ENCODE peak calls at places on chromosomes 5 and 9, in ten cellular contexts. Q is tibial artery, M is AG04450, K is SK-N-SH, D is cardiac muscle cell, L is body of pancreas, W is tibial nerve, H is ovary, V is spleen, T is heart left ventricle. R is an unnamed sample.

GRCh38 chr5:476102-476813 is 33.3 kb downstream of the EXOC3 start:
- DNase-seq in Q (no peak), M (no peak), K (no peak), D (no peak), L (no peak), W (no peak), H (peak; percentile 36), V (peak; percentile 79), T (no peak), R (peak; percentile 24)

GRCh38 chr5:169873642-169874041 is 106.7 kb downstream of the INSYN2B start:
- DNase-seq in Q (no peak), M (no peak), K (no peak), D (peak; percentile 93), L (no peak), W (no peak), H (no peak), V (no peak), T (peak; percentile 24), R (no peak)

GRCh38 chr5:109234381-109234780 is 175.4 kb downstream of the PJA2 start:
- DNase-seq in Q (no peak), M (no peak), K (no peak), D (no peak), L (no peak), W (no peak), H (no peak), V (no peak), T (no peak), R (no peak)

GRCh38 chr9:99143661-99144060 is 38.7 kb downstream of the TGFBR1 start:
- DNase-seq in Q (no peak), M (no peak), K (no peak), D (no peak), L (no peak), W (no peak), H (no peak), V (no peak), T (no peak), R (peak; percentile 29)

GRCh38 chr5:151231359-151231758 is 7.5 kb upstream of the CCDC69 start:
- DNase-seq in Q (no peak), M (no peak), K (no peak), D (no peak), L (no peak), W (no peak), H (no peak), V (no peak), T (no peak), R (no peak)

GRCh38 chr5:543755-544674 is 19.8 kb upstream of the SLC9A3 start:
- DNase-seq in Q (peak; percentile 67), M (no peak), K (no peak), D (no peak), L (peak; percentile 13), W (peak; percentile 27), H (peak; percentile 3), V (peak; percentile 94), T (no peak), R (no peak)

GRCh38 chr9:15161744-15162143 is 145.3 kb downstream of the TTC39B start:
- DNase-seq in Q (no peak), M (no peak), K (no peak), D (no peak), L (no peak), W (no peak), H (no peak), V (no peak), T (no peak), R (no peak)

GRCh38 chr5:65721050-65721774 is 697 bp downstream of the SGTB start:
- DNase-seq in Q (peak; percentile 73), M (peak; percentile 51), K (peak; percentile 72), D (peak; percentile 77), L (peak; percentile 57), W (peak; percentile 55), H (peak; percentile 70), V (peak; percentile 86), T (peak; percentile 37), R (peak; percentile 57)

GRCh38 chr9:137952976-137953666 is 75.5 kb downstream of the CACNA1B start:
- DNase-seq in Q (peak; percentile 48), M (no peak), K (no peak), D (no peak), L (no peak), W (no peak), H (no peak), V (no peak), T (no peak), R (no peak)

GRCh38 chr5:156188026-156188425 is 138.9 kb upstream of the SGCD start:
- DNase-seq in Q (no peak), M (no peak), K (no peak), D (no peak), L (no peak), W (no peak), H (no peak), V (no peak), T (no peak), R (no peak)

GRCh38 chr9:68706579-68707201 is 1.6 kb downstream of the PIP5K1B start:
- DNase-seq in Q (no peak), M (no peak), K (no peak), D (no peak), L (no peak), W (no peak), H (no peak), V (no peak), T (no peak), R (no peak)

GRCh38 chr5:31954091-31954490 is 220.0 kb downstream of the GOLPH3 start:
- DNase-seq in Q (no peak), M (no peak), K (no peak), D (no peak), L (no peak), W (no peak), H (no peak), V (no peak), T (no peak), R (no peak)

GRCh38 chr9:112535811-112536210 is 49.2 kb downstream of the KIAA1958 start:
- DNase-seq in Q (no peak), M (no peak), K (no peak), D (peak; percentile 38), L (no peak), W (no peak), H (no peak), V (no peak), T (no peak), R (no peak)

GRCh38 chr5:56817306-56817986 is 2.1 kb downstream of the MAP3K1 start:
- DNase-seq in Q (no peak), M (no peak), K (no peak), D (no peak), L (no peak), W (no peak), H (no peak), V (no peak), T (no peak), R (no peak)

GRCh38 chr5:171615201-171616001 is 170.2 kb upstream of the SMIM23 start:
- DNase-seq in Q (no peak), M (no peak), K (peak; percentile 48), D (no peak), L (no peak), W (no peak), H (no peak), V (no peak), T (peak; percentile 26), R (no peak)

GRCh38 chr5:10595305-10595677 is 31.4 kb downstream of the ANKRD33B start:
- DNase-seq in Q (peak; percentile 43), M (no peak), K (no peak), D (no peak), L (no peak), W (no peak), H (no peak), V (no peak), T (no peak), R (peak; percentile 18)

GRCh38 chr5:157532022-157532421 is 43.6 kb downstream of the ADAM19 start:
- DNase-seq in Q (peak; percentile 38), M (no peak), K (no peak), D (no peak), L (no peak), W (no peak), H (no peak), V (no peak), T (no peak), R (no peak)

GRCh38 chr5:173963107-173963506 is 25.9 kb upstream of the C5orf47 start:
- DNase-seq in Q (no peak), M (peak; percentile 52), K (no peak), D (peak; percentile 43), L (no peak), W (no peak), H (no peak), V (no peak), T (no peak), R (peak; percentile 66)
- H3K4me3 ChIP-seq in Q (no peak overlapping the region), M (peak overlapping the region; percentile 23), K (peak overlapping the region; percentile 49), D (no peak overlapping the region), L (no peak overlapping the region), W (no peak overlapping the region), H (no peak overlapping the region), V (no peak overlapping the region), T (no peak overlapping the region), R (peak overlapping the region; percentile 43)

GRCh38 chr9:115250646-115251045 is 132.7 kb upstream of the TNC start:
- DNase-seq in Q (no peak), M (peak; percentile 96), K (no peak), D (peak; percentile 86), L (no peak), W (no peak), H (no peak), V (no peak), T (no peak), R (peak; percentile 99)
- TF ChIP-seq CTCF in Q (no peak), M (peak; percentile 21), K (peak; percentile 29), D (no peak), L (no peak), W (no peak), H (no peak), V (no peak), T (no peak), R (no peak)

DNA sequence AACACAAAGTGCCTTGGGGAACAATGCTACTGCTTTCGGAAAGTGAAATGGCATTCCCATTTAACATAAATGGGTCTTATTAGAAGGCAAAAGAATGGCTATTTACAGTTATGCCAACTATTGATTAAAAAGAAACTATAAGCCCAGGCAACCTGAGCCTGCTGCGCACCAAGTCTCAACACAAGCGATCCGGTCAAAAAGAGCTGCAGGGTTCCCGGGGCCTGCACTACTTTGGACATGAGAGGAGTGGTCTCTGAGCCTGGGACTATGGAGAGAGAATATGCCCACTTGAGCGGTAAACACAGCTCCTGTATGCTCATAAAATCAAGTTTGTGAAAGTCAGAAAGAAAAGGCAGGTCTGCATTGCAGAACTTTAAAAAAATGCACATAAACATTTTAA is 660.7 kb downstream of the EFNA5 start:
- DNase-seq in Q (no peak), M (no peak), K (no peak), D (no peak), L (no peak), W (no peak), H (no peak), V (no peak), T (no peak), R (no peak)
- H3K27me3 ChIP-seq in Q (no peaks in the 10 kb centered on the region), M (no peaks in the 10 kb centered on the region), K (no peaks in the 10 kb centered on the region), D (no peaks in the 10 kb centered on the region), L (no peaks in the 10 kb centered on the region), W (no peaks in the 10 kb centered on the region), H (no peaks in the 10 kb centered on the region), V (no peaks in the 10 kb centered on the region), T (no peaks in the 10 kb centered on the region), R (no peaks in the 10 kb centered on the region)

DNA sequence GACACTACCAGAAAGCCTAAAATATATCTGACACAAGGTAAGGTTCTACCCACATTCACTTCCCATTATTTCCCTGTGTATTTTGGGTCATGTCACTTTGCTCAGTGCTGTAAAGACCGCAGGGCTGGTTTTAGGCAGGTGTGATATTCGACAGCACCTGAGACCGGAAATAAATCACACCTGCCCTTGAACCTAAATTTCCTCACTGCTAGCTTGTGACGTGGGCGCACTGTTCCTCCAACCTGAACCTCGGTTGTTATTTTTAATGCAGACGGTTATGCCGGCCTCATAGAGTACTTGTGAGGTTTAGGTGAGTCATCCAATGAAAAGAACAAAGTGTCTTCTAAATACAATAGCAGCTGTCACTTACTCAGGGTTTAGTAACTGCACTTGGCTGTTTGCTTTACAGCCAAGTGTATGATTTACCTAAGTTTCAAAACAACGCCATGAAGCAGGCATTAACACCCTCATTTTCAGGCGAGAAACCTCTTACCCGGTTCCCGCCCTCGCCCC is 20.7 kb upstream of the ZNF782 start:
- DNase-seq in Q (no peak), M (no peak), K (no peak), D (peak; percentile 22), L (peak; percentile 92), W (no peak), H (no peak), V (no peak), T (no peak), R (peak; percentile 99)
- H3K4me3 ChIP-seq in Q (peak overlapping the region; percentile 43), M (peak overlapping the region; percentile 74), K (peak overlapping the region; percentile 76), D (peak overlapping the region; percentile 49), L (no peak overlapping the region), W (peak overlapping the region; percentile 44), H (no peak overlapping the region), V (peak overlapping the region; percentile 44), T (peak overlapping the region; percentile 51), R (peak overlapping the region; percentile 60)

R was measured in bronchial epithelial cell.